ENCODE peak calls at places on chromosomes 6 and 20, in six cellular contexts. D is H9, Y is mesendoderm, K is mesenchymal stem cell, R is IMR-90, N is H1. A is an unnamed sample.

GRCh38 chr6:80725156-80725930 is 618.9 kb downstream of the BCKDHB start:
- DNase-seq in K (peak; percentile 34), N (no peak), D (no peak), R (peak; percentile 8), Y (no peak), A (no peak)

GRCh38 chr6:104940881-104941693 is 15.8 kb upstream of the LIN28B start:
- DNase-seq in R (peak; percentile 30), Y (peak; percentile 89), N (no peak), K (peak; percentile 79), D (peak; percentile 82), A (peak; percentile 63)

GRCh38 chr6:125014157-125014957 is 52.1 kb downstream of the RNF217 start:
- DNase-seq in D (no peak), Y (no peak), R (peak; percentile 89), N (no peak), K (peak; percentile 50), A (no peak)

GRCh38 chr6:31821301-31822037 is 6.1 kb upstream of the HSPA1B start:
- DNase-seq in K (no peak), R (peak; percentile 30), Y (peak; percentile 79), N (no peak), D (peak; percentile 69), A (peak; percentile 74)

GRCh38 chr6:3806169-3806922 is 42.8 kb upstream of the FAM50B start:
- DNase-seq in R (no peak), K (no peak), D (no peak), N (no peak), Y (no peak), A (no peak)

GRCh38 chr6:25769983-25770382 is 15.4 kb downstream of the SLC17A4 start:
- DNase-seq in K (no peak), D (no peak), R (no peak), Y (no peak), N (no peak), A (peak; percentile 82)

GRCh38 chr20:58359441-58359840 is 29.6 kb upstream of the VAPB start:
- DNase-seq in Y (peak; percentile 48), N (no peak), D (no peak), K (no peak), R (peak; percentile 29), A (peak; percentile 21)

GRCh38 chr20:48437146-48437545 is 390.7 kb downstream of the PREX1 start:
- DNase-seq in R (no peak), D (no peak), N (no peak), Y (no peak), K (no peak), A (peak; percentile 90)

GRCh38 chr6:116166369-116166768 is 40.4 kb upstream of the COL10A1 start:
- DNase-seq in Y (no peak), K (no peak), R (no peak), N (no peak), D (no peak), A (no peak)

GRCh38 chr6:18245642-18246041 is 18.7 kb downstream of the DEK start:
- DNase-seq in K (no peak), R (no peak), D (no peak), N (no peak), Y (no peak), A (no peak)

GRCh38 chr6:151716446-151717047 is 90.9 kb upstream of the ESR1 start:
- DNase-seq in N (no peak), K (no peak), Y (peak; percentile 64), D (peak; percentile 52), R (no peak), A (no peak)

GRCh38 chr6:141677598-141678211 is 455.0 kb upstream of the GJE1 start:
- DNase-seq in K (peak; percentile 51), Y (peak; percentile 62), N (no peak), R (peak; percentile 47), D (no peak), A (peak; percentile 68)

GRCh38 chr6:13767121-13767794 is 47.1 kb downstream of the MCUR1 start:
- DNase-seq in K (peak; percentile 54), R (peak; percentile 44), D (peak; percentile 50), Y (peak; percentile 35), N (no peak), A (peak; percentile 13)

GRCh38 chr20:13288357-13288756 is 67.3 kb downstream of the ISM1 start:
- DNase-seq in K (no peak), N (no peak), R (no peak), Y (no peak), D (no peak), A (no peak)

GRCh38 chr20:60071965-60072364 is 113.7 kb downstream of the CDH26 start:
- DNase-seq in K (no peak), N (no peak), D (no peak), R (peak; percentile 9), Y (no peak), A (no peak)

DNA sequence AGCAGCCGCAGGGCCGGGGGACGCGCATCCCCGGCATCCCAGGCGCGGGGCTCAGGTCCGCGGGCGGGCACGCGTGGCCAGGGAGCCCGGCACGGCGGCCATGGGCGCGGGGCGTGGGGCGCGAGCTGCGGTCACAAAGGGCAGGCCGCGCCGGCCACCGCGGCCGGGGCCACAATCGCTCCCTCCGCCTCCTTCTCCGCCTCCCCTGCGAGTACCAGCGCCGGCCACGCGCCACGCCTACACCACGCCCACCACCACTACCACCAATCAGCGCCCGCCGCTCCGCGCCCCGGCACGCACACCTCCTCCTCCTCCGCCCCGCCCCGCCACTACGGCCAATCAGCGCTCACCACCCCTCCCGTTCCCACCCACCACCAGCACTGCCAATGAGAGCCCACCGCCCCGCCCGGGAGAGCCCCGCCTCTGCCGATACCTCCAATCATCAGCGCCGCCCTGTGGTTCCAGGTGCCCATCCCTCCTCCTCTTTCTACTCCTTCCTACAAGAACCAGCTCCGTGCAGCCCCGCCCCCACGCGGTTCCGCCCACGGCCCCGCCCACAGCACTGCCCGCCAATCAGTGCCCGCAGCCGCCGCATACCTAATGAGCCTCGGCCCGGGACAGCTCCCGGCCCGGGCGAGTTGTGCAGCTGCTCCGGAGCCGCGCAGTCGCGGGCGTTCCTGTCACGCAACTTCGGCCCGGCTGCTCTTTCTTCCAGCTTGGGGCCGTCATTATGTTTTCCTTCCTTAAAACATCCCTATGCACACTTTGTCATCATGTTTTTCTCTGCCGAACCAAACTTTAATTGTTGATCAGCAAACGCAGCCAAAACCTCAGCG is at the start of gene RPS6KA2:
- DNase-seq in Y (peak; percentile 100), D (peak; percentile 100), K (peak; percentile 100), N (peak; percentile 98), R (peak; percentile 99), A (peak; percentile 99)
- H2BK5ac ChIP-seq in Y (no peak within 1 kb of the TSS), D (no peak within 1 kb of the TSS), K (no peak within 1 kb of the TSS), N (peak within 1 kb of the TSS; percentile 8), R (peak within 1 kb of the TSS; percentile 87), A (peak within 1 kb of the TSS; percentile 51)

DNA sequence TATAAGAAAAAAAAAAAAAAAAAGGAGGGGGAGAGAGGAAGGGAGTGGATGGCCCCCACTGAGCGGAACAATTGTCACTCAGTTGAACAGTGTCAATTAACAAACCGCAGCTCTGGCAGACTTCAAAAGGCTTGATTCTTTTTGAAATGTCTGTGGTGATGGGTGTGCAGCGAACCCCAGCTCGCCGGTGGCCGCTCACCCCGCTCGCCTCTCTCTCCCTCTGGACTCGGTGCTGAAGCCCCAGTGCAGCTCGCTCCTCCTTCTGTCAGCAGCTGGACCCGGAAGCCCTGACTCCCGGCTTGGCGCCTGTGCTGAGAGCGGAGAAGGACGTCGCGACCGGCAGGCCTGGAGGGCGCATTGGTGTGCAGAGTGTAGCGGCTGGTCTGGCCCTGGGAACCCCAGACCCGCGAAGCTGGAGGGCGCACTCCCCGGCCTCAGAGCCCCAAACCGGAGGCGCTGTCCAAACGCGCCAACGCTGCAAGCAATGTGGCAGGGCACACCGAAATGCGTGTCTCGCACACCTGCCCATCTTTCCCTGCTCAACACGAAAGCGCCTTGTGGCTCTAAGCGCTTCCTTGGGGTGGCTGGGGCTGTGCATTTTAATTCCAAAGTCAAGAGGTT is 3.4 kb downstream of the LINC00237 start:
- DNase-seq in D (peak; percentile 76), R (peak; percentile 1), K (peak; percentile 20), Y (peak; percentile 73), N (no peak), A (no peak)
- H3K9ac ChIP-seq in D (no peak overlapping the region), R (no peak overlapping the region), K (no peak overlapping the region), Y (peak overlapping the region; percentile 30), N (no peak overlapping the region), A (no peak overlapping the region)

GRCh38 chr20:31751126-31751525 is 12.0 kb downstream of the TPX2 start:
- DNase-seq in D (no peak), K (peak; percentile 78), N (no peak), Y (no peak), R (peak; percentile 97), A (no peak)

GRCh38 chr20:31740656-31741323 is 1.7 kb downstream of the TPX2 start:
- DNase-seq in D (no peak), K (no peak), Y (no peak), N (no peak), R (no peak), A (no peak)

GRCh38 chr20:31749223-31749622 is 10.1 kb downstream of the TPX2 start:
- DNase-seq in K (no peak), R (no peak), D (no peak), Y (no peak), N (no peak), A (no peak)

GRCh38 chr20:31747640-31748039 is 8.6 kb downstream of the TPX2 start:
- DNase-seq in K (no peak), N (no peak), D (no peak), Y (peak; percentile 7), R (peak; percentile 53), A (no peak)

DNA sequence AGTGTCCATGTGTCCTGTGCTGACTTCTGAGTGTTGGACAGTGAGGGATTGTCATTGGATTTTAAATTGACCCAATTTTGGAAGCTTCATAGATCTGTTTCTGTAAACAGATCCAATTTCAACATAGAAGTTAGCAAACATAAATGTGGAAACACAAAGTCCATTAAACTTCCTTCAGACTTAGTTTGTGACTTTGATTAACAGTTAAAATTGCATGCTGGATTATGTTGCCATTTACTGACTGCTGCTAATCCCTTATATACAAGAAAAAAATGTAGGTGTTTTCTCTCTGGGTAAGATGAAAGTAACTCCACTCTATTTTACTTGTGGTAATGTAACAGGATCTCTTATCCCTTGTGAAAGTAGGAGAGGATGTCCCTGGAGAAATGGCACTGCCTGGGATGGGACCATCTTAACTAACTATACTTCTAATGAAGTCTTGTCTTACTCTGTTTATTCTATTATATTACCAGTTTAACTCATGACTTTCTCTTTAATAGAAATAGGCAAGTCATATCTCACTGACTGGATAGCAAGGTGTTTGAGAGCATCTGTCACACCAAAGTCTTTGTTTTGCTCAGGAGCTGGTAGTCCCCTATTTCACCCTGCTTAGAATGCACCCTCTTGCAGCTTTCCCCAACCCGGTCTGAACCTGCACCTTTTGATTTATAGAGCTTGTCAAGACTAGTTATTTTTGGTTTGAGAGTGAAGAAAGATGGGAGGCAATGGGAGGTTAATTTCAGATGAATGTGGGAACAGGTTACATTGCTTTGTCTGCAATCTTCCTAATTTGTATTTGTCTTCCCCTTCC is 7.2 kb downstream of the TPX2 start:
- DNase-seq in R (no peak), K (no peak), N (no peak), D (no peak), Y (no peak), A (no peak)
- H2BK5ac ChIP-seq in R (peak overlapping the region; percentile 44), K (no peak overlapping the region), N (no peak overlapping the region), D (no peak overlapping the region), Y (no peak overlapping the region), A (no peak overlapping the region)

DNA sequence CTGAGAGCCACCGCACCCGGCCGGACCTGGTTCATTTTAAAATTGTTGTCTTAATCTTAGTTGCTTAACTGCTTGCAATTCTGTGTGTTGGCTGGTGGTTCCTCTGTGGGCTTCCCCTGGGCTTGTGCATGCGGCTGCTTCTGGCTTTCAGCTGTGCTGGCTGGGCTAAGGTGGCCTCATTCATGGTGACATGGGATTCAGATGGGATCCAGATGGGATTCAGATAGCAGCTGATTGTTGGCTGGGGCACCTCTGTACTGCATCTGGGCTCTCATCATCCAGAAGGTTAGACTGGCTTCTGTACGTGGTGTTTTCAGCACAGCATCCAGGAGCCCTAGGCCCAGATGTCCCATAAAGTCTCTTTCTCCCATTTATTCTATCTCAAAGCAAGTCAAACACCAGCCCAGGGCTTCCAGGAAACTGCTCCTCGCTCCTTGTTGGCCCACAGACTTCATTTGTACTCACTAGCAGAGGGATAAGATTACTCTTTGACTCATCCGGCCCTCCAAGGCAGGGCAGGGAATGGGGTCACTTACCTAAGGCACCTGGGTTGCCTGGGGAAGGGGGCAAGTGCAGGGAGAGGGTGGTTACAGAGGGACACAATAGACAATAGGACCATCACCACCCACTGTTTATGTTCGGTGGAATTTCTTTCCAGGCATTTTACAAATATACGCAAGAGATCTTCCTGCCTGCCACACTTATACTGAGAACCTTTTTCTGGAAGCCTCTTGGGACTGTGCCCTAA is 10.2 kb upstream of the PEDS1 start:
- DNase-seq in D (no peak), Y (peak; percentile 34), K (peak; percentile 39), R (peak; percentile 44), N (no peak), A (no peak)
- H3K9ac ChIP-seq in D (no peak overlapping the region), Y (peak overlapping the region; percentile 10), K (peak overlapping the region; percentile 40), R (no peak overlapping the region), N (no peak overlapping the region), A (no peak overlapping the region)